ENCODE peak calls at places on chromosomes 4 and X, in ten cellular contexts. O, V, S, K, H, F, X, W, P and T are unnamed samples.

GRCh38 chr4:183599690-183600089 is 59.3 kb downstream of the RWDD4 start:
- DNase-seq in F (no peak), K (no peak), X (no peak), W (no peak), V (no peak), S (no peak), H (no peak), P (no peak), O (no peak), T (no peak)

GRCh38 chrX:17944833-17945497 is 83.9 kb upstream of the RAI2 start:
- DNase-seq in O (no peak), H (no peak), P (no peak), K (peak), F (no peak), X (peak), W (peak), V (peak), S (peak), T (no peak)

GRCh38 chrX:108090474-108091265 is 672 bp downstream of the PSMD10 start:
- DNase-seq in P (no peak), K (no peak), S (no peak), X (peak), V (peak), O (no peak), W (peak), F (no peak), H (no peak), T (no peak)

GRCh38 chrX:141619336-141619735 is 29.8 kb downstream of the SPANXA2 start:
- DNase-seq in P (no peak), S (no peak), F (no peak), X (peak), O (no peak), K (no peak), H (no peak), W (peak), V (no peak), T (no peak)

GRCh38 chr4:95361696-95361965 is 187.1 kb downstream of the UNC5C start:
- DNase-seq in K (no peak), X (no peak), F (no peak), O (no peak), H (no peak), V (no peak), W (no peak), P (no peak), S (no peak), T (no peak)

GRCh38 chr4:92111493-92111892 is 192.3 kb upstream of the GRID2 start:
- DNase-seq in S (no peak), H (no peak), F (no peak), W (no peak), V (no peak), K (no peak), X (no peak), O (no peak), P (no peak), T (no peak)

GRCh38 chr4:112942077-112942476 is 107.4 kb upstream of the ANK2 start:
- DNase-seq in X (no peak), P (no peak), H (no peak), S (no peak), K (no peak), F (no peak), O (no peak), W (peak), V (no peak), T (no peak)

GRCh38 chrX:136147320-136147901 is at the start of gene FHL1:
- DNase-seq in O (peak), W (peak), P (peak), S (peak), X (peak), K (peak), H (peak), V (peak), F (no peak), T (peak)